ENCODE peak calls at places on chromosomes 13 and 19, in nine cellular contexts. P is kidney epithelial cell, U is ovary, F is NT2/D1, D is mammary epithelial cell, J is upper lobe of left lung, R is endothelial cell of umbilical vein, X is cardiac muscle cell, O is astrocyte. M is an unnamed sample.

GRCh38 chr13:51769455-51770127 is 34.4 kb downstream of the DHRS12 start:
- DNase-seq in O (no peak), J (peak; percentile 41), D (no peak), U (no peak), X (peak; percentile 48), R (no peak), P (no peak), F (no peak), M (peak; percentile 82)

GRCh38 chr13:34343413-34343812 is 525.5 kb downstream of the RFC3 start:
- DNase-seq in P (no peak), D (no peak), R (peak; percentile 18), O (peak; percentile 53), F (no peak), J (no peak), X (peak; percentile 59), U (no peak), M (no peak)

GRCh38 chr19:7833225-7834156 is 3.5 kb downstream of the EVI5L start:
- DNase-seq in D (peak; percentile 57), F (no peak), U (no peak), X (peak; percentile 79), O (peak; percentile 47), R (no peak), P (no peak), J (peak; percentile 76), M (peak; percentile 86)

GRCh38 chr13:62510906-62511655 is 1095.4 kb upstream of the PCDH20 start:
- DNase-seq in X (no peak), F (peak; percentile 51), O (no peak), D (no peak), J (no peak), R (no peak), U (no peak), P (no peak), M (no peak)

GRCh38 chr19:37994823-37995130 is 87.8 kb downstream of the SIPA1L3 start:
- DNase-seq in J (no peak), D (no peak), U (no peak), R (no peak), X (no peak), P (no peak), F (no peak), O (no peak), M (no peak)

GRCh38 chr13:20121154-20121515 is 39.7 kb downstream of the GJA3 start:
- DNase-seq in O (no peak), P (no peak), F (no peak), R (no peak), X (peak; percentile 41), J (no peak), D (no peak), U (no peak), M (no peak)

GRCh38 chr19:16376241-16376640 is 51.6 kb downstream of the KLF2 start:
- DNase-seq in J (no peak), U (no peak), R (no peak), D (no peak), O (no peak), X (no peak), P (no peak), F (no peak), M (no peak)

GRCh38 chr13:46170268-46170667 is 11.7 kb downstream of the LCP1 start:
- DNase-seq in O (no peak), X (no peak), P (no peak), U (no peak), R (no peak), D (no peak), F (no peak), J (no peak), M (no peak)

GRCh38 chr19:33740811-33741396 is 55.8 kb upstream of the KCTD15 start:
- DNase-seq in R (peak; percentile 29), X (peak; percentile 58), U (peak; percentile 40), D (peak; percentile 16), F (peak; percentile 33), O (peak; percentile 27), P (no peak), J (no peak), M (peak; percentile 52)

GRCh38 chr19:1425902-1426301 is 12.3 kb upstream of the RPS15 start:
- DNase-seq in J (peak; percentile 31), P (no peak), D (no peak), X (no peak), U (no peak), O (no peak), F (no peak), R (no peak), M (no peak)
- H3K36me3 ChIP-seq in J (peaks cover 76% of the 10 kb centered on the region), P (peaks cover 18% of the 10 kb centered on the region), D (peaks cover 23% of the 10 kb centered on the region), X (peaks cover 38% of the 10 kb centered on the region), U (no peaks in the 10 kb centered on the region), O (peaks cover 15% of the 10 kb centered on the region), F (peaks cover 94% of the 10 kb centered on the region), R (peaks cover 65% of the 10 kb centered on the region), M (no peaks in the 10 kb centered on the region)

GRCh38 chr13:33066329-33066728 is 50.1 kb downstream of the KL start:
- DNase-seq in D (no peak), U (no peak), O (no peak), J (peak; percentile 62), F (no peak), P (no peak), R (no peak), X (no peak), M (no peak)
- H3K36me3 ChIP-seq in D (no peaks in the 10 kb centered on the region), U (no peaks in the 10 kb centered on the region), O (no peaks in the 10 kb centered on the region), J (no peaks in the 10 kb centered on the region), F (no peaks in the 10 kb centered on the region), P (no peaks in the 10 kb centered on the region), R (no peaks in the 10 kb centered on the region), X (no peaks in the 10 kb centered on the region), M (no peaks in the 10 kb centered on the region)

GRCh38 chr13:23630349-23631093 is 60.3 kb downstream of the TNFRSF19 start:
- DNase-seq in R (no peak), J (no peak), F (no peak), X (no peak), U (no peak), O (peak; percentile 56), D (no peak), P (no peak), M (no peak)

GRCh38 chr13:23634897-23635296 is 64.7 kb downstream of the TNFRSF19 start:
- DNase-seq in J (no peak), F (no peak), D (no peak), O (no peak), X (no peak), R (no peak), P (no peak), U (no peak), M (no peak)

GRCh38 chr13:23629566-23630272 is 59.5 kb downstream of the TNFRSF19 start:
- DNase-seq in P (no peak), O (no peak), F (no peak), J (no peak), D (no peak), U (no peak), X (no peak), R (no peak), M (no peak)

GRCh38 chr13:23632741-23633140 is 62.5 kb downstream of the TNFRSF19 start:
- DNase-seq in D (no peak), P (no peak), O (no peak), J (no peak), X (no peak), U (no peak), F (peak; percentile 50), R (no peak), M (no peak)

DNA sequence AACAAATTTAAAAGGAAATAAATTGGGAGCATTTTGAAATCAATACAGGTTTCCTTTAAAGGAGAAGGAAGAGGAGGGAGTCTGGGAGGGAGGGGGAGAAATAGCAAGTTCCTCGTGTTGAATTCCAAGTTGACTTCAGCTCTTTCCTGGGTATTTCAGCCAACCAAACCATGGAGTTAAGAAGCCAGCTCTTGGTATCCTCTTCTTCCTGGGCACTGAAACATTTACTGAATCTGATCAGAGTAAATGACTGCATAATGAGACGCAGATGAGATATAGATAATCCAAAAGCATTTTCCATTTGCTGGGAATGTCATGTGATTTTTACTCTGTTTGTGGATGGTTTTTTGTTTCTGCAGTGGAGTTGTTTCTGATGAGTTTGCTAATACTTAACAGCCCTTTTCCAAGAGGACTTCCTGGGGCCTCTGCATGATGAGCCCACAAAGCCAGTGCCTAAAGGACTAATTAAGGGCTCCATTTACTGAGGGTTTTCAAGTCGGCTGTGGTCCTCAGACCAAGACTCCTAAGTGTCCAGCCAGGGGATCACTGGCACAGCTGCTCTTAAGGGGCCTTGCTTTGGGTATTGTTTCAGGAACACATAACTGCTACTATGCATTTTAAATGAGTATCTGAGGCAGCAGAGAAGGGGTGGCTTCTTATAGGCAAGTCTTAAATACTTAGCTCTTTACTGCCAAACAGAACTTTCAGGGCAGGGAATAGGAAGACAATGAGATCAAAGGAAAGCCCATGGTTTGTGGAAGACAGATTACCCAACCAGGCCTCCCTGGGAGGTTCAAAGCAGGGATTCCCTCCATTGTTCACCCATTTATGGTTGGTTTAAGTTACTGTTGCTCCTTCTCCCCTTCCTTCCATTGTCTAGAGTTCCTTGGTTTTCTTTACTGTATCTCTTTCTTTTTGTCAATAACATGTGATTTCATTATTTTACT is 61.7 kb downstream of the TNFRSF19 start:
- DNase-seq in R (no peak), O (no peak), F (no peak), J (no peak), D (no peak), P (no peak), U (no peak), X (no peak), M (no peak)
- H3K36me3 ChIP-seq in R (no peaks in the 10 kb centered on the region), O (peaks cover 9% of the 10 kb centered on the region), F (peaks cover 2% of the 10 kb centered on the region), J (no peaks in the 10 kb centered on the region), D (no peaks in the 10 kb centered on the region), P (no peaks in the 10 kb centered on the region), U (no peaks in the 10 kb centered on the region), X (peaks cover 22% of the 10 kb centered on the region), M (no peaks in the 10 kb centered on the region)

GRCh38 chr13:96552523-96552922 is 441.8 kb downstream of the OXGR1 start:
- DNase-seq in X (no peak), U (no peak), F (no peak), D (no peak), P (no peak), O (no peak), R (no peak), J (no peak), M (no peak)
- H3K36me3 ChIP-seq in X (no peaks in the 10 kb centered on the region), U (no peaks in the 10 kb centered on the region), F (no peaks in the 10 kb centered on the region), D (no peaks in the 10 kb centered on the region), P (no peaks in the 10 kb centered on the region), O (no peaks in the 10 kb centered on the region), R (no peaks in the 10 kb centered on the region), J (no peaks in the 10 kb centered on the region), M (no peaks in the 10 kb centered on the region)

GRCh38 chr13:77979721-77980377 is 61.2 kb upstream of the EDNRB start:
- DNase-seq in J (no peak), X (peak; percentile 21), D (no peak), U (no peak), R (peak; percentile 4), O (no peak), P (no peak), F (no peak), M (no peak)

GRCh38 chr13:77980592-77980991 is 62.0 kb upstream of the EDNRB start:
- DNase-seq in R (peak; percentile 86), F (peak; percentile 2), O (peak; percentile 75), J (no peak), P (peak; percentile 14), D (peak; percentile 72), U (no peak), X (peak; percentile 85), M (no peak)

GRCh38 chr13:77985866-77986636 is 67.4 kb upstream of the EDNRB start:
- DNase-seq in P (no peak), O (no peak), D (no peak), U (no peak), F (no peak), R (no peak), J (no peak), X (peak; percentile 25), M (no peak)

GRCh38 chr13:77986699-77987098 is 68.1 kb upstream of the EDNRB start:
- DNase-seq in O (no peak), D (no peak), J (no peak), F (no peak), X (no peak), U (no peak), R (no peak), P (no peak), M (no peak)

GRCh38 chr13:77981191-77981925 is 62.7 kb upstream of the EDNRB start:
- DNase-seq in U (no peak), J (no peak), P (no peak), X (peak; percentile 46), R (peak; percentile 37), O (peak; percentile 5), D (peak; percentile 39), F (no peak), M (no peak)
- H3K36me3 ChIP-seq in U (no peaks in the 10 kb centered on the region), J (no peaks in the 10 kb centered on the region), P (no peaks in the 10 kb centered on the region), X (no peaks in the 10 kb centered on the region), R (no peaks in the 10 kb centered on the region), O (no peaks in the 10 kb centered on the region), D (no peaks in the 10 kb centered on the region), F (no peaks in the 10 kb centered on the region), M (no peaks in the 10 kb centered on the region)